ENCODE peak calls at places on chromosome 11, in ten cellular contexts. D is HFF-Myc, E is endothelial cell, W is PC-3, Y is lower leg skin, R is HepG2, G is endothelial cell of umbilical vein, V is A549, Q is heart left ventricle, I is psoas muscle. A is an unnamed sample.

GRCh38 chr11:123654566-123655081 is at the start of gene SCN3B:
- DNase-seq in D (peak), E (peak), W (peak), Y (peak), R (peak), G (peak), V (peak), Q (peak), I (peak), A (peak)

GRCh38 chr11:44894217-44894617 is 56.5 kb downstream of the TP53I11 start:
- DNase-seq in D (no peak), E (peak), W (peak), Y (peak), R (peak), G (peak), V (peak), Q (peak), I (peak), A (peak)

GRCh38 chr11:126753990-126754389 is 246.6 kb downstream of the KIRREL3 start:
- DNase-seq in D (no peak), E (no peak), W (no peak), Y (no peak), R (no peak), G (no peak), V (no peak), Q (no peak), I (no peak), A (no peak)

GRCh38 chr11:31492320-31492913 is 17.0 kb downstream of the IMMP1L start:
- DNase-seq in D (no peak), E (no peak), W (no peak), Y (no peak), R (no peak), G (no peak), V (no peak), Q (no peak), I (no peak), A (no peak)

GRCh38 chr11:14643697-14644395 is at the start of gene PDE3B:
- DNase-seq in D (no peak), E (peak), W (peak), Y (peak), R (peak), G (peak), V (peak), Q (peak), I (peak), A (peak)

GRCh38 chr11:37967635-37968034 is 1369.6 kb upstream of the RAG2 start:
- DNase-seq in D (no peak), E (no peak), W (no peak), Y (no peak), R (no peak), G (no peak), V (no peak), Q (no peak), I (no peak), A (no peak)

GRCh38 chr11:119590651-119591308 is 138.2 kb downstream of the NECTIN1 start:
- DNase-seq in D (no peak), E (no peak), W (peak), Y (no peak), R (no peak), G (no peak), V (peak), Q (no peak), I (no peak), A (no peak)

GRCh38 chr11:67628710-67629385 is 889 bp downstream of the NUDT8 start:
- DNase-seq in D (no peak), E (no peak), W (no peak), Y (no peak), R (no peak), G (no peak), V (no peak), Q (no peak), I (no peak), A (no peak)

GRCh38 chr11:118401880-118402590 is 629 bp downstream of the ATP5MG start:
- DNase-seq in D (no peak), E (no peak), W (peak), Y (no peak), R (peak), G (no peak), V (peak), Q (no peak), I (no peak), A (peak)

GRCh38 chr11:63837719-63838118 is 1.2 kb upstream of the MARK2 start:
- DNase-seq in D (no peak), E (no peak), W (no peak), Y (no peak), R (no peak), G (peak), V (no peak), Q (peak), I (no peak), A (peak)

GRCh38 chr11:75873417-75874148 is 58.6 kb downstream of the UVRAG start:
- DNase-seq in D (no peak), E (no peak), W (no peak), Y (no peak), R (no peak), G (peak), V (no peak), Q (no peak), I (no peak), A (peak)

GRCh38 chr11:61022311-61023085 is 51.0 kb downstream of the CD6 start:
- DNase-seq in D (no peak), E (no peak), W (no peak), Y (no peak), R (no peak), G (no peak), V (no peak), Q (no peak), I (no peak), A (no peak)

GRCh38 chr11:36034572-36035331 is 90.9 kb downstream of the LDLRAD3 start:
- DNase-seq in D (peak), E (no peak), W (peak), Y (no peak), R (no peak), G (peak), V (peak), Q (no peak), I (no peak), A (no peak)

GRCh38 chr11:131467645-131468270 is 97.3 kb downstream of the NTM start:
- DNase-seq in D (no peak), E (no peak), W (no peak), Y (no peak), R (no peak), G (no peak), V (no peak), Q (no peak), I (no peak), A (no peak)

GRCh38 chr11:118287006-118287405 is 17.5 kb upstream of the CD3E start:
- DNase-seq in D (peak), E (no peak), W (peak), Y (no peak), R (no peak), G (no peak), V (no peak), Q (no peak), I (no peak), A (no peak)

GRCh38 chr11:65430406-65431217 is 8.0 kb downstream of the NEAT1 start:
- DNase-seq in D (no peak), E (no peak), W (peak), Y (peak), R (no peak), G (peak), V (peak), Q (no peak), I (no peak), A (peak)

GRCh38 chr11:126112547-126112946 is 49.9 kb upstream of the CDON start:
- DNase-seq in D (peak), E (no peak), W (no peak), Y (no peak), R (no peak), G (no peak), V (no peak), Q (no peak), I (no peak), A (no peak)

GRCh38 chr11:66479741-66480115 is 506 bp upstream of the DPP3 start:
- DNase-seq in D (no peak), E (no peak), W (no peak), Y (peak), R (peak), G (no peak), V (no peak), Q (no peak), I (no peak), A (no peak)

GRCh38 chr11:95419915-95420314 is 188.9 kb upstream of the SESN3 start:
- DNase-seq in D (no peak), E (no peak), W (peak), Y (no peak), R (no peak), G (peak), V (no peak), Q (no peak), I (no peak), A (no peak)

GRCh38 chr11:8719260-8720190 is 36.9 kb downstream of the RPL27A start:
- DNase-seq in D (peak), E (no peak), W (peak), Y (peak), R (peak), G (peak), V (peak), Q (peak), I (peak), A (no peak)

GRCh38 chr11:96465537-96465936 is 75.7 kb downstream of the JRKL start:
- DNase-seq in D (no peak), E (no peak), W (peak), Y (no peak), R (no peak), G (no peak), V (no peak), Q (no peak), I (no peak), A (no peak)

GRCh38 chr11:111303476-111303875 is 5.1 kb downstream of the POU2AF3 start:
- DNase-seq in D (no peak), E (no peak), W (peak), Y (no peak), R (peak), G (no peak), V (peak), Q (no peak), I (no peak), A (no peak)

GRCh38 chr11:127627629-127628462 is 627.3 kb upstream of the KIRREL3 start:
- DNase-seq in D (no peak), E (no peak), W (no peak), Y (no peak), R (no peak), G (no peak), V (no peak), Q (no peak), I (no peak), A (no peak)

GRCh38 chr11:75996523-75997272 is 181.7 kb downstream of the UVRAG start:
- DNase-seq in D (no peak), E (no peak), W (no peak), Y (no peak), R (no peak), G (peak), V (no peak), Q (no peak), I (no peak), A (no peak)

GRCh38 chr11:44611687-44612437 is 46.4 kb downstream of the CD82 start:
- DNase-seq in D (no peak), E (no peak), W (no peak), Y (no peak), R (no peak), G (no peak), V (no peak), Q (no peak), I (no peak), A (no peak)

GRCh38 chr11:14852571-14853177 is 39.4 kb downstream of the CYP2R1 start:
- DNase-seq in D (no peak), E (no peak), W (no peak), Y (no peak), R (no peak), G (no peak), V (no peak), Q (no peak), I (no peak), A (no peak)

GRCh38 chr11:130710442-130711101 is 205.7 kb downstream of the SNX19 start:
- DNase-seq in D (no peak), E (no peak), W (no peak), Y (no peak), R (no peak), G (no peak), V (no peak), Q (peak), I (peak), A (no peak)

GRCh38 chr11:19301336-19301735 is 60.6 kb upstream of the E2F8 start:
- DNase-seq in D (no peak), E (no peak), W (peak), Y (no peak), R (no peak), G (no peak), V (no peak), Q (no peak), I (no peak), A (no peak)
- TF ChIP-seq CTCF in D (no peak), E (no peak), W (no peak), Y (no peak), R (no peak), G (no peak), V (no peak), Q (no peak), I (no peak), A (no peak)

DNA sequence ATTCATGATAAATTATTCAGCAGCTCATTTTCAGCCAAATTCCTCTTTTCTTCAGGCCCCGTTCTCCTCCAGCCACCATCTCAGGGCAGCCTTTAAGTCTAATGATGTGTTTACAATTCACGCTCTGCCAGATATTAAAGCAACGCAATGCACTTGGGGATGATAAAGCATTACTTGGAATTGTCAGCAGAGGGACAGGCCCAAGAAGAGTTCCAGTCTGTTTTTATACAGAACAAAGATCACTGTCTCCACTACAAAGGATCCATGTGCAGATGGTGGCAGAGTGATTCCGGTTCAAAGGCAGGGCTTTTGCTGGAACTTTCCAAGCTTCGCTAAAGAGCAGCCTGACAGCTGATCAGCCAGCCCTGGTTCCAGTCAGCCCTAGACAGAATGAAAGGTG is 13.7 kb upstream of the GALNT18 start:
- DNase-seq in D (no peak), E (no peak), W (no peak), Y (no peak), R (no peak), G (no peak), V (no peak), Q (no peak), I (no peak), A (no peak)
- TF ChIP-seq CTCF in D (no peak), E (peak), W (peak), Y (no peak), R (no peak), G (no peak), V (no peak), Q (no peak), I (no peak), A (no peak)

GRCh38 chr11:72493426-72494108 is 59.2 kb upstream of the CLPB start:
- DNase-seq in D (no peak), E (no peak), W (no peak), Y (no peak), R (no peak), G (no peak), V (no peak), Q (no peak), I (no peak), A (peak)
- TF ChIP-seq CTCF in D (no peak), E (no peak), W (no peak), Y (no peak), R (no peak), G (no peak), V (no peak), Q (no peak), I (no peak), A (no peak)

GRCh38 chr11:106167085-106167484 is 89.6 kb downstream of the AASDHPPT start:
- DNase-seq in D (no peak), E (no peak), W (no peak), Y (no peak), R (no peak), G (no peak), V (no peak), Q (no peak), I (no peak), A (no peak)
- TF ChIP-seq CTCF in D (no peak), E (no peak), W (no peak), Y (no peak), R (no peak), G (no peak), V (no peak), Q (no peak), I (no peak), A (no peak)

GRCh38 chr11:26971961-26972360 is 22.0 kb upstream of the FIBIN start:
- DNase-seq in D (no peak), E (no peak), W (no peak), Y (no peak), R (no peak), G (no peak), V (no peak), Q (no peak), I (no peak), A (no peak)
- TF ChIP-seq CTCF in D (no peak), E (no peak), W (no peak), Y (no peak), R (no peak), G (no peak), V (no peak), Q (no peak), I (no peak), A (no peak)

DNA sequence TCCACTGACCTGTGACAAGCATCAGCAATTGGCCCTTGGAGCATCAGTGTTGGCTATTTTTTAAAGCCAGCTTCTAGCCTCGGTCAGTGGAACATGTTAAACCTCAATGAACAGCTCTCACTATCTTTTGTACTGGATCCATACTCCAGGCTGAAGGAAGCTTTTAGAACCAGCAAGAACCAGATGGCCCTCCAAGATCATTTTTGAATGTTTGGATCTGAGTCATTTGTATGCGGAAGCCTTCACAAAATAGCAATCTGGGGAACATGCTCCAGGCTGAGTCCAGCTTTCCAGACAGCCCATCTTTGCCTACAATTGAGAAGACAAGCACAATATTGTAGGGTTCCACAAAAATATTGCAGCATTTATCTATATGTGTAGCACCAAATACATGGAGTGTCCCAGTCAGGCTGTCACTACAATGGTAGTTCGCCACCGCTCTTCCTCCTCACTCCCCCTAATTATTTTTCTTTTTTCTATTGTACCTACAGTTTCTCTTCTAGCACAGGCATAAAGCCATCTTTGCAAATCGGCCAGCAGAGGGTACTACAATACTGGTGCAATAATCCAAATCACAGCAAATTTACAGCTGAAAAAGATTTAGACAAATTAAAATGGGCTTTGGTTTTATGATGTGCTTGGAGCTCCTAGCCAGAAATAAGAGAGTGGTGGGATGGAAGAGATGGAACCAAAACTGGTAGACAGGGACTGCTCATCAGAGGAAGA is 177.4 kb upstream of the BLID start:
- DNase-seq in D (no peak), E (no peak), W (peak), Y (no peak), R (no peak), G (no peak), V (no peak), Q (no peak), I (no peak), A (peak)
- TF ChIP-seq CTCF in D (peak), E (no peak), W (peak), Y (no peak), R (peak), G (no peak), V (no peak), Q (peak), I (peak), A (no peak)

DNA sequence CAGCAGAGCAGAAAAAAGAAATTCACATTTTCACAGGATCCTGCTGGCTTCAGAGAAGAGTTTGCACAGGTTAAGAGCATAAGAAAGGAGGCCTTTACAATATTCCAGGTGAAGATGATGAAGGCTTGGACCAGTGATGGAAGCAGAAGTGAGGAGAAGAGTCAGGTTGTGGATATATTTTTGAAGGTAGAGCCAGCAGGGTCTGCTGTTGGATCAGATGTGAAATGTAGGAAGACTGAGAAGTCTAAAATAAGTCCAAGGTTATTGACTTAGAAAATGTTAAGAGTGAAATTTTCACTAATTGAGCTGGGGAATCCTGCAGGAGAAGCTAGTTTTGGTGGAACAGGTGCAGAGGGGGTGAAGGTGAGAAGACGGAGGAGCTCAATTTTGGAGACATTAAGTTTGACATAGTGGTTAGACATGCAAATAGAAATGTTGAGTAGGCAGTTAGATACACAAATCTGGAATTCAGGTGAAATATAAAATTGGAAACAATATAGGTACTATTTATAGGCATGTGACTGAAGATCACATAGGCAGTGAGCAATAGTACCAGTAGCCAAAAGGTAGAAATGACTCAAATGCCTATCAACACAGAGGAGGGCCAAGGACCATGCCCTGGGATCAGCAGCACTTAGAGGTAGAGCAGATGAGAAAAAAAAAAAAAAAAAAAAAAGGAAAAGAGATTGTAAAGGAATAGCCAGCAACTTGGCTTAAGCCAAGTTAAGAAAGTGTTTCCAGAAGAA is 252.0 kb downstream of the AASDHPPT start:
- DNase-seq in D (no peak), E (no peak), W (peak), Y (no peak), R (no peak), G (no peak), V (no peak), Q (no peak), I (no peak), A (no peak)
- TF ChIP-seq CTCF in D (no peak), E (no peak), W (peak), Y (no peak), R (no peak), G (no peak), V (no peak), Q (no peak), I (no peak), A (no peak)

DNA sequence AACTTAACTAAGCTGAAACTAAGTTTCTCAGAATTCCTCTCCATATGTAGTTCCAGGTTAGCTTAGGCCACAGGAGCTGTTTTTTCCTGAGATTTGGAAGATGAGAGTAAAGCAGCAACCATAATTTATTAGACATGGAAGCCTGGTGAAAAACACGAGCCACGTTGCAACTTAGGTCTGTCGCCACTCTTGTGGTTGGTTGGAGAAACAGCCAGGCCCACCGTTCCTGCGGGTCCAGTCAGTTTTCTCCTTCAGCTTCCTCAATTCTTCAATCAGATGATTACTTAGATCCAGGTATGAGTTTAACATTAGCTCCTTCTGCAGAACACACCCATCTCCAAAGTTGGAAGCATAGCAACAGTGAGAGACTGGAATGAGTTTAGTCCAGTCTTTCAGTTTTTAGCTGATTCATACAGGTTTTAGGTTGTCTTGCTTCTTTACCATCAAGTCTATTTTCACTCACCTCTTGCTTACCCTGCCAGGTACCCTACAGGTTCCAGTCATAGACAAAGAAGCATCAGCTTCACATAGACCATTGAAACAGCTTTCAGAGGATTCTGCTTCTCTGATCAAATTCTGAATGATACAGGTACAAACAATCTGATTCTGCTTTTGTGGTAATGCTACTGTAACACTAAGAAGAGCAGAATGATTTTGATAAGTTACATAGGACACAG is 18.6 kb downstream of the CASP12 start:
- DNase-seq in D (no peak), E (no peak), W (no peak), Y (no peak), R (no peak), G (no peak), V (no peak), Q (no peak), I (no peak), A (no peak)
- TF ChIP-seq CTCF in D (no peak), E (no peak), W (peak), Y (no peak), R (no peak), G (no peak), V (no peak), Q (no peak), I (no peak), A (no peak)